ENCODE peak calls at places on chromosomes 2 and 18, in five cellular contexts. H is colonic mucosa, N is neural progenitor cell, O is heart left ventricle, Z is HCT116. K is an unnamed sample.

GRCh38 chr2:10790228-10790973 is 22.2 kb downstream of the PDIA6 start:
- DNase-seq in O (no peak), H (no peak), N (no peak), Z (no peak), K (no peak)

GRCh38 chr2:960064-960736 is 9.6 kb downstream of the SNTG2 start:
- DNase-seq in H (no peak), N (no peak), Z (no peak), O (no peak), K (no peak)

GRCh38 chr2:69638630-69639029 is 4.9 kb downstream of the AAK1 start:
- DNase-seq in O (no peak), Z (no peak), N (no peak), H (no peak), K (no peak)

GRCh38 chr18:58541789-58542425 is 87.0 kb downstream of the ALPK2 start:
- DNase-seq in O (no peak), H (no peak), Z (peak), N (no peak), K (peak)

GRCh38 chr2:176114120-176114929 is 2.3 kb upstream of the HOXD10 start:
- DNase-seq in N (no peak), Z (no peak), H (no peak), O (no peak), K (no peak)

GRCh38 chr18:35271656-35272055 is 18.4 kb downstream of the ZSCAN30 start:
- DNase-seq in N (no peak), Z (no peak), O (no peak), H (no peak), K (no peak)

GRCh38 chr18:69946608-69947155 is 991 bp downstream of the CD226 start:
- DNase-seq in O (no peak), H (no peak), Z (no peak), N (no peak), K (no peak)

GRCh38 chr2:144083211-144083610 is 436.7 kb downstream of the ZEB2 start:
- DNase-seq in N (no peak), H (no peak), O (no peak), Z (no peak), K (peak)

GRCh38 chr18:46335551-46336059 is 231.4 kb downstream of the HAUS1 start:
- DNase-seq in N (peak), H (no peak), Z (no peak), O (no peak), K (no peak)

GRCh38 chr2:144660518-144661316 is 140.8 kb upstream of the ZEB2 start:
- DNase-seq in N (peak), Z (no peak), O (no peak), H (no peak), K (peak)

GRCh38 chr2:33726415-33726814 is 127.3 kb upstream of the FAM98A start:
- DNase-seq in Z (no peak), N (no peak), H (no peak), O (no peak), K (no peak)

GRCh38 chr2:199659207-199659606 is 191.8 kb downstream of the FTCDNL1 start:
- DNase-seq in Z (no peak), H (peak), N (peak), O (peak), K (peak)

DNA sequence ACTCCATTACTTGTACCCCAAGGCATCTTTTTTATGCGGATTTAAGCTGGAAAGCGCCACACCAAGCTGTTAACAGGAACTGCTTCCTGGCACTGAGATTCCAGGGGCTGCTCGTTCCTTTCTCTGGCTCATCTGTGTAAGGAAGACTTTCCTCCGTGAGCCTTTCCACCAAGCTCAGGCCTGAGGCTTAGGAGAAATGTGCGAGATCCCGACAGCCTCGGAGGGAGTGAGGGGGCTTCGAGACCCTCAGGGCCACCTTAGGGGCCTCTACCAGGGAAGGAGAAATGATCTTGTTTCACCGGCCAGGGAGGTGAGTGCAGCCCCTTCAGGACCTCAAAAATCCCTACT is 17.1 kb downstream of the B3GNT7 start:
- DNase-seq in N (no peak), H (no peak), O (no peak), Z (no peak), K (no peak)
- H3K4me3 ChIP-seq in N (no peak), H (peak), O (peak), Z (peak), K (peak)

GRCh38 chr18:75857558-75857957 is 430.1 kb upstream of the SMIM21 start:
- DNase-seq in H (no peak), Z (no peak), O (no peak), N (no peak), K (no peak)

GRCh38 chr18:75858754-75859153 is 431.3 kb upstream of the SMIM21 start:
- DNase-seq in N (no peak), O (no peak), Z (no peak), H (no peak), K (no peak)

GRCh38 chr18:75859533-75859932 is 432.0 kb upstream of the SMIM21 start:
- DNase-seq in N (no peak), O (no peak), Z (no peak), H (no peak), K (no peak)

GRCh38 chr18:75854808-75855207 is 427.3 kb upstream of the SMIM21 start:
- DNase-seq in H (no peak), O (no peak), N (no peak), Z (no peak), K (no peak)

DNA sequence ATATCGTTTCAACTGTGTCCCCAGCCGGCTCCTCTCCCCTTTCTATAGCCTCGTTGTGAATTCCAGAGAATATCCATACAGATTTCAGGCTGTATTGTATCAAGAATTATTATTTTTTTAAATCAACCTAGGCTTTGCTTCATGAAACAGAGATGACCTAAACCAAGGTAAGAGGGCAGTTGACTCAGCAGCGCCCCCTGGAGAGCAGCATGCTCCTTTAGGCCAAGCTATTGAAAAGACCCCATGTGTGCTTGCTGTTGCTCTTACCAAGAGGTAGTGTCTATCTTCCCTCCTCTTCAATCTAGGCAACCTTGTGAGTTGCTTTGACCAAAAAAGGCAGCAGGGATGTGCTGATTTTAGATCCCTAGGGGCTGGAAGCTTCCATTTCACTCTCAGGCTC is 426.7 kb upstream of the SMIM21 start:
- DNase-seq in Z (peak), N (peak), H (no peak), O (no peak), K (no peak)
- TF ChIP-seq CTCF in Z (peak), N (peak), H (peak), O (no peak), K (peak)

DNA sequence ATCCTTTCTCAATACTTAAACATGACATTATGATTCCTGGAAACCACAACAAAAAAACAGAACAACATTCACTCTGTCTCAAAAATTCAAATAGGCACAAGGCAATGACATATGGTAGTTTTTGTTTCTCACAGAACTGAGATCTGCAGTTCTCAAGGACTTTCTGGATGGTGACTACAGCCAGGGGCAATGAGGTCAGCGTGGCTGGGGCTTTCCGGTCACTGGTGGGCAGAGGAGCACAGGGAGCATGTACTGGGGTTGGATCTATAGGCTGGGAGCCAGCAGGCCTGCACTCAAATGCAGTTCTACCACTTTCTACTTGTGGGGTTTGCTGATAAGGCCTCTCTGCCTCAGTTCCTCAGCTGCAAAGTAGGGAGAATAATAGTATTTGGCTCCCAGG is 72.0 kb downstream of the CTAGE1 start:
- DNase-seq in O (no peak), H (peak), Z (no peak), N (no peak), K (no peak)
- H3K27ac ChIP-seq in O (peak), H (peak), Z (no peak), N (no peak), K (peak)

DNA sequence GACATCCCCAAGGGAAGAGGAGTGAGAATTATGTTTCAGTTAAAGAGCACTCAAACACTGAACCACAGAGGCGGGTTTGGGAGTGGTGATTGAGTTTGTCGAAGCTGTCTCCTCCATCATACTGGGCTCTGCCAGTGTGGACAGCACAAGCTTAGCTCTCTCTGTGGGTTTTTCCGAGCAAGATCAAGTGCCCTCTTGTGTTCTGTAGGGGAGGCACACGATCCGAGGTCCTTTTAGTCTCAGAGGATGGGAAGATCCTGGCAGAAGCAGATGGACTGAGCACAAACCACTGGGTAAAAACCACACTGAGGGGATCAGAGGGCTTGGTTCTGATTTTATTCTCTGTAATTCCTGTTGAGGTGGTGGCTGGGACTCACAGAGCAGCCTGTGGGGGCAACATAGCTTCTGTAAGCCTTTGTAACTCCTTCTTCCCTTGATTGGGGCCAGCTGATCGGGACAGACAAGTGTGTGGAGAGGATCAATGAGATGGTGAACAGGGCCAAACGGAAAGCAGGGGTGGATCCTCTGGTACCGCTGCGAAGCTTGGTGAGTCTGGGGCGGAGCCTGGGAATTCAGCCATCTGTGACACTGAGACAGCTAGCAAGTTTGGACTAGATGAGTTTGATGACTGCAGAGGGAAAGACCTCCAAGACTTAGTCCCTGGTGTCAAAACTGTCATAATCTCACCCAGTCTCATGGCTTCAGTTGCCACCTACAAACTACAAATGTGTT is 2.0 kb downstream of the NAGK start:
- DNase-seq in N (peak), H (no peak), O (no peak), Z (peak), K (peak)
- H3K4me3 ChIP-seq in N (no peak), H (no peak), O (peak), Z (no peak), K (peak)

GRCh38 chr2:127197475-127198385 is 22.4 kb downstream of the CYP27C1 start:
- DNase-seq in O (no peak), H (peak), Z (peak), N (peak), K (peak)

GRCh38 chr2:127205211-127206140 is 14.6 kb downstream of the CYP27C1 start:
- DNase-seq in H (no peak), Z (no peak), N (peak), O (no peak), K (no peak)

GRCh38 chr2:127200962-127201361 is 19.1 kb downstream of the CYP27C1 start:
- DNase-seq in H (no peak), N (no peak), O (no peak), Z (no peak), K (no peak)

GRCh38 chr2:127199223-127199622 is 20.9 kb downstream of the CYP27C1 start:
- DNase-seq in H (no peak), N (no peak), O (no peak), Z (no peak), K (no peak)

DNA sequence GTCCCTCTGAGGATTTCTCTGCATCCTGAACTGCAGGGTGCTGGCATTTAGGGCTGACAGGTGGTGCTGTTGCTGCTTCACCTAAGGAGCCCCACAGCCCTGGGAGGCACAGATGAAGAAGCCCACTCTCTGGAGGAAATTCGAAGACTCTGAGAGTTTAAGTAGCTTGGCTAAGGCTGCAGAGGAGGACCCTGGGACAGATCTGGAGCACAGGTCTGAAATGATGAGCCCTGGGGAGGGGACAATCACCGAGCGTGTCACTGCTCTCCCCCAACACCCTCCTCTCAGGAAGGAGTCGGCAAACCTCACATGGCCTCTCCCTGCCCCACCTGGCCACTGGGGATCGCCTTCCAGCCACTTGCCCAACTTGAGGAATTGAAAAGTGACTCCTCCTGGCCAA is 18.6 kb downstream of the CYP27C1 start:
- DNase-seq in N (no peak), H (no peak), Z (no peak), O (no peak), K (no peak)
- TF ChIP-seq CTCF in N (no peak), H (no peak), Z (no peak), O (no peak), K (peak)

DNA sequence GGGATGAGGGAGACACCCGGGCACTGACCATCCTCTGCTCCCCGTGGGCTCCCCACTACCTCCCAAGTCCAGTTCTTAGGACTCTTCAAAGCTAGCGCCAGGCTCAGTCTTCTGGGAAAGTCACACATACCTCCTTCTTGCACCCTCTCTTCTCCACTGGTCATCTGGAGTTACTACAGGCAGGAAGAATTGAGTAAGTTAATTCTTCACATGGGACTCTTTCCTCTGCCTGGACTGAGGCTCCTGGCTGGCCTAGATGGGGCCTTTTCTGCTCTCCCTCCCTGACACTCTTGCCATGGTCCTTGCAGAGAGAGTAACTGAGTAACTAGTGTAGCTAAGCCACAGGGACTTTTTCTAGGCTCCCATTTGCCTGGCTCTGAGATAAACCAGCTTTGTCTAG is 96.5 kb upstream of the CELF4 start:
- DNase-seq in O (no peak), N (no peak), Z (no peak), H (no peak), K (no peak)
- H3K27ac ChIP-seq in O (no peak), N (no peak), Z (no peak), H (no peak), K (no peak)

DNA sequence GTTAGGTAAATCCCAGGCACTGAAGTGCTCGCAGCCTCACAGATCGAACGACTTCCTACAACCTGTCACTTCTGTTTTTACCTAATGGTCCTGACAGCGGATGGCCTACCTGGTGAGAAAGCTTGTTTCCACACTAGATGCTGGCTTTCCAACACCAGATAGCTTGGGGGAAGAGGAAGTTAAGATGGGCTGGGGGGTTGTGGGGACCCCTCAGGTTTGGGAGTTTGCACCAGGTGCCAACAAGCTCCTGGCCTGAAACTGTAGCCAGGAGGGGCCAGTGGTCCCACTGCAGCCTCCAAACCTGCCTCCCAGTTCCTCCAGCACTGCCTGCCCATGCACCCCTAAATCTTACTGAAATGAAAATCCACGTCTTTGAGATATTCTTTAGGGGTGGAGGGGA is 3.9 kb downstream of the TMEM185B start:
- DNase-seq in Z (no peak), H (no peak), N (no peak), O (no peak), K (no peak)
- H3K4me3 ChIP-seq in Z (no peak), H (no peak), N (no peak), O (no peak), K (no peak)

K was measured in brain microvascular endothelial cell.